ENCODE peak calls at places on chromosomes 12 and 14, in eight cellular contexts. One of them, this sample, is unnamed.
A peak's percentile ranks its signal among the peaks of the same experiment; 100 is the strongest.

GRCh38 chr12:2161478-2161877 is 108.7 kb downstream of the CACNA1C start:
- DNase-seq in occipital lobe: peak; percentile 23
- DNase-seq in germinal center: no peak
- DNase-seq in non-pigmented ciliary epithelial cell: no peak
- DNase-seq in cardiac fibroblast: peak; percentile 83
- DNase-seq in WTC11: no peak
- DNase-seq in AG10803: peak; percentile 39
- DNase-seq in memory B cell: no peak
- DNase-seq in this sample: peak; percentile 33

GRCh38 chr12:103858953-103859601 is 18.0 kb upstream of the NT5DC3 start:
- DNase-seq in germinal center: no peak
- DNase-seq in memory B cell: no peak
- DNase-seq in non-pigmented ciliary epithelial cell: peak; percentile 95
- DNase-seq in occipital lobe: no peak
- DNase-seq in cardiac fibroblast: peak; percentile 94
- DNase-seq in AG10803: peak; percentile 96
- DNase-seq in WTC11: no peak
- DNase-seq in this sample: peak; percentile 97

GRCh38 chr12:95608252-95609033 is 57.2 kb upstream of the USP44 start:
- DNase-seq in cardiac fibroblast: peak; percentile 71
- DNase-seq in germinal center: no peak
- DNase-seq in non-pigmented ciliary epithelial cell: no peak
- DNase-seq in occipital lobe: no peak
- DNase-seq in WTC11: peak; percentile 38
- DNase-seq in memory B cell: no peak
- DNase-seq in AG10803: peak; percentile 89
- DNase-seq in this sample: peak; percentile 96

GRCh38 chr14:56199095-56199975 is 81.1 kb downstream of the PELI2 start:
- DNase-seq in memory B cell: no peak
- DNase-seq in cardiac fibroblast: peak; percentile 97
- DNase-seq in WTC11: no peak
- DNase-seq in occipital lobe: no peak
- DNase-seq in non-pigmented ciliary epithelial cell: peak; percentile 98
- DNase-seq in germinal center: no peak
- DNase-seq in AG10803: peak; percentile 97
- DNase-seq in this sample: peak; percentile 97

GRCh38 chr14:105477659-105478623 is 3.3 kb downstream of the CRIP2 start:
- DNase-seq in memory B cell: peak; percentile 71
- DNase-seq in cardiac fibroblast: no peak
- DNase-seq in AG10803: no peak
- DNase-seq in non-pigmented ciliary epithelial cell: no peak
- DNase-seq in germinal center: peak; percentile 48
- DNase-seq in occipital lobe: no peak
- DNase-seq in WTC11: no peak
- DNase-seq in this sample: no peak

GRCh38 chr14:68439741-68440140 is 353.1 kb downstream of the ZFP36L1 start:
- DNase-seq in cardiac fibroblast: no peak
- DNase-seq in AG10803: peak; percentile 37
- DNase-seq in germinal center: no peak
- DNase-seq in memory B cell: no peak
- DNase-seq in occipital lobe: no peak
- DNase-seq in non-pigmented ciliary epithelial cell: no peak
- DNase-seq in WTC11: no peak
- DNase-seq in this sample: no peak

GRCh38 chr14:98894600-98894999 is 377.4 kb downstream of the BCL11B start:
- DNase-seq in memory B cell: no peak
- DNase-seq in occipital lobe: no peak
- DNase-seq in germinal center: no peak
- DNase-seq in cardiac fibroblast: no peak
- DNase-seq in WTC11: no peak
- DNase-seq in AG10803: no peak
- DNase-seq in non-pigmented ciliary epithelial cell: no peak
- DNase-seq in this sample: no peak

GRCh38 chr12:49133014-49133413 is 1.8 kb upstream of the TUBA1B start:
- DNase-seq in cardiac fibroblast: no peak
- DNase-seq in AG10803: no peak
- DNase-seq in non-pigmented ciliary epithelial cell: no peak
- DNase-seq in occipital lobe: no peak
- DNase-seq in memory B cell: no peak
- DNase-seq in germinal center: no peak
- DNase-seq in WTC11: no peak
- DNase-seq in this sample: peak; percentile 56

GRCh38 chr12:34363050-34363673 is 340.9 kb downstream of the ALG10 start:
- DNase-seq in non-pigmented ciliary epithelial cell: no peak
- DNase-seq in memory B cell: no peak
- DNase-seq in germinal center: no peak
- DNase-seq in occipital lobe: no peak
- DNase-seq in AG10803: no peak
- DNase-seq in WTC11: no peak
- DNase-seq in cardiac fibroblast: no peak
- DNase-seq in this sample: no peak

GRCh38 chr12:68119724-68120211 is 39.8 kb downstream of the IFNG start:
- DNase-seq in non-pigmented ciliary epithelial cell: no peak
- DNase-seq in memory B cell: no peak
- DNase-seq in occipital lobe: peak; percentile 24
- DNase-seq in WTC11: no peak
- DNase-seq in germinal center: no peak
- DNase-seq in AG10803: no peak
- DNase-seq in cardiac fibroblast: no peak
- DNase-seq in this sample: no peak

GRCh38 chr14:64970776-64971451 is 1.2 kb downstream of the RAB15 start:
- DNase-seq in WTC11: no peak
- DNase-seq in memory B cell: no peak
- DNase-seq in cardiac fibroblast: no peak
- DNase-seq in AG10803: peak; percentile 31
- DNase-seq in germinal center: no peak
- DNase-seq in non-pigmented ciliary epithelial cell: no peak
- DNase-seq in occipital lobe: no peak
- DNase-seq in this sample: peak; percentile 20

GRCh38 chr12:78037707-78038106 is 207.0 kb downstream of the NAV3 start:
- DNase-seq in AG10803: no peak
- DNase-seq in cardiac fibroblast: no peak
- DNase-seq in germinal center: no peak
- DNase-seq in memory B cell: no peak
- DNase-seq in occipital lobe: no peak
- DNase-seq in non-pigmented ciliary epithelial cell: no peak
- DNase-seq in WTC11: no peak
- DNase-seq in this sample: no peak

GRCh38 chr12:85975716-85976115 is 101.6 kb downstream of the NTS start:
- DNase-seq in WTC11: no peak
- DNase-seq in cardiac fibroblast: no peak
- DNase-seq in non-pigmented ciliary epithelial cell: no peak
- DNase-seq in memory B cell: no peak
- DNase-seq in germinal center: no peak
- DNase-seq in AG10803: no peak
- DNase-seq in occipital lobe: no peak
- DNase-seq in this sample: no peak

GRCh38 chr12:131390408-131391100 is 320.3 kb upstream of the SFSWAP start:
- DNase-seq in AG10803: no peak
- DNase-seq in occipital lobe: peak; percentile 12
- DNase-seq in memory B cell: no peak
- DNase-seq in cardiac fibroblast: no peak
- DNase-seq in WTC11: peak; percentile 74
- DNase-seq in germinal center: no peak
- DNase-seq in non-pigmented ciliary epithelial cell: no peak
- DNase-seq in this sample: peak; percentile 15

GRCh38 chr12:24488091-24488596 is 460.8 kb downstream of the BCAT1 start:
- DNase-seq in cardiac fibroblast: no peak
- DNase-seq in non-pigmented ciliary epithelial cell: no peak
- DNase-seq in germinal center: no peak
- DNase-seq in occipital lobe: no peak
- DNase-seq in AG10803: no peak
- DNase-seq in WTC11: no peak
- DNase-seq in memory B cell: no peak
- DNase-seq in this sample: no peak

GRCh38 chr14:22850944-22851790 is 14.8 kb downstream of the MMP14 start:
- DNase-seq in non-pigmented ciliary epithelial cell: peak; percentile 81
- DNase-seq in cardiac fibroblast: peak; percentile 97
- DNase-seq in WTC11: no peak
- DNase-seq in germinal center: no peak
- DNase-seq in occipital lobe: peak; percentile 33
- DNase-seq in memory B cell: no peak
- DNase-seq in AG10803: peak; percentile 99
- DNase-seq in this sample: peak; percentile 98

GRCh38 chr12:34386621-34387255 is 364.4 kb downstream of the ALG10 start:
- DNase-seq in memory B cell: no peak
- DNase-seq in AG10803: no peak
- DNase-seq in cardiac fibroblast: no peak
- DNase-seq in WTC11: no peak
- DNase-seq in germinal center: no peak
- DNase-seq in occipital lobe: no peak
- DNase-seq in non-pigmented ciliary epithelial cell: no peak
- DNase-seq in this sample: no peak

GRCh38 chr14:50045039-50045711 is 71.2 kb downstream of the VCPKMT start:
- DNase-seq in occipital lobe: no peak
- DNase-seq in AG10803: peak; percentile 82
- DNase-seq in germinal center: peak; percentile 64
- DNase-seq in memory B cell: peak; percentile 39
- DNase-seq in non-pigmented ciliary epithelial cell: no peak
- DNase-seq in cardiac fibroblast: peak; percentile 86
- DNase-seq in WTC11: no peak
- DNase-seq in this sample: peak; percentile 90

GRCh38 chr12:15978431-15978950 is 67.4 kb downstream of the DERA start:
- DNase-seq in cardiac fibroblast: peak; percentile 74
- DNase-seq in non-pigmented ciliary epithelial cell: peak; percentile 74
- DNase-seq in germinal center: no peak
- DNase-seq in WTC11: no peak
- DNase-seq in memory B cell: no peak
- DNase-seq in AG10803: peak; percentile 57
- DNase-seq in occipital lobe: no peak
- DNase-seq in this sample: peak; percentile 44

GRCh38 chr12:109877504-109878246 is 2.7 kb downstream of the GLTP start:
- DNase-seq in WTC11: no peak
- DNase-seq in germinal center: no peak
- DNase-seq in non-pigmented ciliary epithelial cell: no peak
- DNase-seq in occipital lobe: peak; percentile 26
- DNase-seq in cardiac fibroblast: no peak
- DNase-seq in memory B cell: no peak
- DNase-seq in AG10803: no peak
- DNase-seq in this sample: no peak

GRCh38 chr12:17992002-17992656 is 97.9 kb downstream of the RERGL start:
- DNase-seq in cardiac fibroblast: peak; percentile 47
- DNase-seq in memory B cell: no peak
- DNase-seq in germinal center: peak; percentile 4
- DNase-seq in non-pigmented ciliary epithelial cell: peak; percentile 10
- DNase-seq in WTC11: peak; percentile 34
- DNase-seq in AG10803: peak; percentile 55
- DNase-seq in occipital lobe: no peak
- DNase-seq in this sample: peak; percentile 59

GRCh38 chr12:132030367-132031038 is 80.8 kb downstream of the EP400 start:
- DNase-seq in cardiac fibroblast: peak; percentile 21
- DNase-seq in memory B cell: no peak
- DNase-seq in non-pigmented ciliary epithelial cell: no peak
- DNase-seq in occipital lobe: peak; percentile 24
- DNase-seq in germinal center: no peak
- DNase-seq in WTC11: no peak
- DNase-seq in AG10803: peak; percentile 25
- DNase-seq in this sample: peak; percentile 57

GRCh38 chr12:12376636-12377448 is 20.0 kb downstream of the BORCS5 start:
- DNase-seq in WTC11: no peak
- DNase-seq in memory B cell: no peak
- DNase-seq in cardiac fibroblast: peak; percentile 88
- DNase-seq in non-pigmented ciliary epithelial cell: peak; percentile 59
- DNase-seq in occipital lobe: no peak
- DNase-seq in AG10803: peak; percentile 81
- DNase-seq in germinal center: peak; percentile 60
- DNase-seq in this sample: peak; percentile 84

GRCh38 chr12:4015225-4016076 is 142.3 kb upstream of the PARP11 start:
- DNase-seq in occipital lobe: no peak
- DNase-seq in germinal center: no peak
- DNase-seq in non-pigmented ciliary epithelial cell: no peak
- DNase-seq in cardiac fibroblast: no peak
- DNase-seq in memory B cell: no peak
- DNase-seq in AG10803: no peak
- DNase-seq in WTC11: no peak
- DNase-seq in this sample: no peak

This sample was measured in GM23248.